ENCODE peak calls at places on chromosomes 13 and 19, in four cellular contexts. Q, P, O and L are unnamed samples.
A peak's percentile ranks its signal among the peaks of the same experiment; 100 is the strongest.

GRCh38 chr13:20401586-20401957 is 124.1 kb downstream of the CRYL1 start:
- DNase-seq in Q (no peak), P (no peak), O (no peak), L (no peak)

GRCh38 chr19:21483589-21484170 is 21.7 kb upstream of the ZNF429 start:
- DNase-seq in Q (peak; percentile 60), P (peak; percentile 42), O (peak; percentile 65), L (peak; percentile 73)

GRCh38 chr13:101838305-101838835 is 385.9 kb downstream of the ITGBL1 start:
- DNase-seq in Q (no peak), P (no peak), O (no peak), L (no peak)

GRCh38 chr13:79393564-79394249 is 12.3 kb downstream of the RBM26 start:
- DNase-seq in Q (no peak), P (no peak), O (no peak), L (no peak)

GRCh38 chr13:99969934-99970760 is 1.4 kb downstream of the ZIC5 start:
- DNase-seq in Q (no peak), P (no peak), O (no peak), L (no peak)

GRCh38 chr19:38788478-38789243 is at the start of gene LGALS7B:
- DNase-seq in Q (no peak), P (no peak), O (no peak), L (no peak)

GRCh38 chr13:21638319-21639282 is 32.3 kb upstream of the FGF9 start:
- DNase-seq in Q (no peak), P (no peak), O (no peak), L (peak; percentile 18)

GRCh38 chr13:47809411-47809810 is 191.7 kb downstream of the SUCLA2 start:
- DNase-seq in Q (no peak), P (no peak), O (no peak), L (no peak)

GRCh38 chr19:35114656-35115537 is 726 bp upstream of the FXYD3 start:
- DNase-seq in Q (peak; percentile 69), P (peak; percentile 70), O (peak; percentile 65), L (peak; percentile 77)

GRCh38 chr19:4636151-4636717 is 3.1 kb upstream of the TNFAIP8L1 start:
- DNase-seq in Q (peak; percentile 66), P (peak; percentile 59), O (peak; percentile 69), L (peak; percentile 71)

GRCh38 chr19:46365561-46365960 is 18.7 kb downstream of the PPP5C start:
- DNase-seq in Q (no peak), P (no peak), O (no peak), L (no peak)

GRCh38 chr19:43439183-43440063 is 24.7 kb downstream of the TEX101 start:
- DNase-seq in Q (no peak), P (no peak), O (no peak), L (no peak)

GRCh38 chr13:79637086-79637763 is 156.3 kb downstream of the NDFIP2 start:
- DNase-seq in Q (peak; percentile 82), P (no peak), O (peak; percentile 76), L (peak; percentile 36)

GRCh38 chr13:79128158-79128557 is 277.9 kb downstream of the RBM26 start:
- DNase-seq in Q (no peak), P (no peak), O (no peak), L (no peak)

GRCh38 chr19:7699422-7700127 is 2.4 kb downstream of the FCER2 start:
- DNase-seq in Q (no peak), P (no peak), O (no peak), L (no peak)

GRCh38 chr19:17966497-17967257 is at the start of gene KCNN1:
- DNase-seq in Q (no peak), P (no peak), O (no peak), L (no peak)

GRCh38 chr19:13429563-13429962 is 76.7 kb downstream of the CACNA1A start:
- DNase-seq in Q (no peak), P (no peak), O (no peak), L (no peak)

GRCh38 chr13:50626031-50626643 is 217.4 kb downstream of the DLEU7 start:
- DNase-seq in Q (peak; percentile 23), P (no peak), O (no peak), L (no peak)

GRCh38 chr13:75761373-75761772 is 125.2 kb downstream of the LMO7 start:
- DNase-seq in Q (no peak), P (no peak), O (no peak), L (no peak)

GRCh38 chr19:2494084-2494446 is 18.1 kb downstream of the GADD45B start:
- DNase-seq in Q (no peak), P (no peak), O (no peak), L (no peak)

GRCh38 chr13:31485183-31485582 is 254.1 kb upstream of the RXFP2 start:
- DNase-seq in Q (no peak), P (no peak), O (no peak), L (no peak)

GRCh38 chr13:36261976-36262375 is 35.6 kb downstream of the CCDC169 start:
- DNase-seq in Q (no peak), P (no peak), O (no peak), L (no peak)

GRCh38 chr19:2634228-2634951 is 68.1 kb downstream of the GNG7 start:
- DNase-seq in Q (peak; percentile 88), P (peak; percentile 85), O (no peak), L (peak; percentile 83)

GRCh38 chr13:70893832-70894231 is 785.6 kb upstream of the KLHL1 start:
- DNase-seq in Q (no peak), P (no peak), O (no peak), L (no peak)

GRCh38 chr19:45097776-45098520 is 5.0 kb downstream of the PPP1R37 start:
- DNase-seq in Q (peak; percentile 68), P (no peak), O (no peak), L (peak; percentile 73)

GRCh38 chr19:7489609-7490044 is 792 bp upstream of the PEX11G start:
- DNase-seq in Q (no peak), P (no peak), O (no peak), L (no peak)

GRCh38 chr13:49651775-49652690 is 23.7 kb downstream of the ARL11 start:
- DNase-seq in Q (no peak), P (no peak), O (no peak), L (no peak)

DNA sequence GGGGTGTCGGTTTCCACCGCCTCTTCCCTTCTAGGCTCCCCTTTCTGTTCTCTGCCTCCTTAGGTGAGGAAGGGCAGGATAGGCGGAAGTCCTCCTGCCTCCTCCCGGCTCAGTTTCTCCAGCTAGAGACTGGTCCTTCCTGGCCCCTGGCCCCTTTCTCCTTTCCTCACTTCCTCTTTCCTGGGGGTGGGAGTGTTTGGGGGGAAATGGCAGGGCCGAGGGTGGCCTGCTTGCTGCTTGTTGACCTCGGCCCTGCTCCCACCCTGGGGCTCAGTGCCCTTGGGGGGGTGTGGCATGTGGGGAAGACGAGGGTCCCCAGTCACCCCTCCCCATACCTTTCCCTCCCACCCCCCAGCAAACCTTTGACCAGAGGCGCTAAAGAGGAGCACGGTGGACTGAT is 5.0 kb downstream of the U2AF2 start:
- DNase-seq in Q (no peak), P (no peak), O (no peak), L (no peak)
- H3K27ac ChIP-seq in Q (no peak overlapping the region), P (no peak overlapping the region), O (no peak overlapping the region), L (no peak overlapping the region)

DNA sequence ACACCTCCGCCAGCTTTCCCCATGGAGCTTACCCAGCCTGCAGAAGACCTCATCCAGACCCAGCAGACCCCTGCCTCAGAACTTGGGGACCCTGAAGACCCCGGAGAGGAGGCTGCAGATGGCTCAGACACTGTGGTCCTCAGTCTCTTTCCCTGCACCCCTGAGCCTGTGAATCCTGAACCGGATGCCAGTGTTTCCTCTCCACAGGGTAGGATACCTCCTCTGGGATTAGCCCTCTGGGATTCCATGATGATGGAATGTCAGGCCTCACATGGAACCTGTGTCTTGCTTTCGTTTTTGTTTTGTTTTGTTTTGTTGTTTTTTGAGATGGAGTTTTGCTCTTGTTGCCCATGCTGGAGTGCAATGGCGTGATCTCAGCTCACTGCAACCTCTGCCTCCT is 1.9 kb downstream of the RFXANK start:
- DNase-seq in Q (no peak), P (no peak), O (no peak), L (no peak)
- H3K27ac ChIP-seq in Q (peak overlapping the region; percentile 46), P (no peak overlapping the region), O (peak overlapping the region; percentile 99), L (no peak overlapping the region)

GRCh38 chr13:93977986-93978385 is 501.5 kb downstream of the DCT start:
- DNase-seq in Q (no peak), P (no peak), O (no peak), L (no peak)
- H3K27ac ChIP-seq in Q (no peak overlapping the region), P (no peak overlapping the region), O (no peak overlapping the region), L (no peak overlapping the region)

GRCh38 chr19:6270822-6271221 is 9.0 kb downstream of the MLLT1 start:
- DNase-seq in Q (no peak), P (no peak), O (no peak), L (no peak)

GRCh38 chr19:6269101-6269886 is 10.5 kb downstream of the MLLT1 start:
- DNase-seq in Q (no peak), P (no peak), O (no peak), L (no peak)

GRCh38 chr19:6267552-6268381 is 12.0 kb downstream of the MLLT1 start:
- DNase-seq in Q (no peak), P (no peak), O (no peak), L (no peak)

GRCh38 chr19:6270076-6270745 is 9.6 kb downstream of the MLLT1 start:
- DNase-seq in Q (no peak), P (no peak), O (no peak), L (no peak)

GRCh38 chr19:6268382-6268771 is 11.4 kb downstream of the MLLT1 start:
- DNase-seq in Q (no peak), P (no peak), O (no peak), L (no peak)
- H3K27ac ChIP-seq in Q (no peak overlapping the region), P (no peak overlapping the region), O (no peak overlapping the region), L (no peak overlapping the region)

GRCh38 chr13:98820744-98821371 is 68.4 kb upstream of the SLC15A1 start:
- DNase-seq in Q (no peak), P (no peak), O (no peak), L (no peak)
- H3K27ac ChIP-seq in Q (peak overlapping the region; percentile 65), P (peak overlapping the region; percentile 13), O (peak overlapping the region; percentile 77), L (no peak overlapping the region)

DNA sequence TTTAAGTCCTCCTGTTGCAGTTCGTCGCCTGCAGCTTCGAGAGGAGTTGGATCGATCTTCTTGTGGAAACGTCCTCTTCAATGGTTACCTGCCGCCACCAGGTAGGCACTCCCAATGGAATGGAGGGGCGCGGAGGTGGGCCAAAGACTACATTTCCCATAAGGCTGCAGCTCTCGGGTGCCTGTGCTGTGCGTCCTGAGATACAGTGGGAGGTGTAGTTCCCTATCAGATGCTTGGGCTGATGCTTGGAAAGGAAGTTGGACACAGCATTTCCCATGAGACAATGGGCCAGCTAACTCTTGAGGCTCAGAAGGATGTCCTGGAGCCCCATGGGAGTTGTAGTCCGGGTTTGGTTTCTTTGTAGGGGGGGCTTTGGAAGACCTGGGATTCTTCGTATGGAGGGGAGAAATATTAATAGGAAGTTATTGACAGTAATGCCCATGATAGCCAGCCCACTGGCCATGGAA is 1.8 kb downstream of the SHKBP1 start:
- DNase-seq in Q (no peak), P (no peak), O (no peak), L (peak; percentile 46)
- H3K27ac ChIP-seq in Q (no peak overlapping the region), P (no peak overlapping the region), O (no peak overlapping the region), L (no peak overlapping the region)

DNA sequence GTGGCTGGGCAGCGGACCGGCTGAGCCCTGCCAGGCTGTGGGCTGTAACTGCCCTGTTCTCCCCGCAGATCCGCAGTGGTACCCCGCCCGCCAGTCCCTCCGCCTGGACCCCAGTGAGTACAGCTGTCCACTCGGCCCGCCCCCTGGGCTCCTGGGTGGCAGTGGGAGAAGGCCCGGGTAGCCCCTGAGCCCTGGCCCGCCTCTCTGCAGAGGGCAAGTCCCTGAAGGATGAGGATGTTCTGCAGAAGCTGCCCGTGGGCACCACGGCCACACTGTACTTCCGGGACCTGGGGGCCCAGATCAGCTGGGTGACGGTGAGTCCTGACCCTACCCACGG is 8.3 kb downstream of the NDUFB7 start:
- DNase-seq in Q (no peak), P (no peak), O (no peak), L (no peak)
- H3K27ac ChIP-seq in Q (no peak overlapping the region), P (no peak overlapping the region), O (peak overlapping the region; percentile 97), L (no peak overlapping the region)

GRCh38 chr19:10431943-10432735 is 11.8 kb downstream of the PDE4A start:
- DNase-seq in Q (peak; percentile 71), P (peak; percentile 62), O (peak; percentile 80), L (peak; percentile 70)
- H3K27ac ChIP-seq in Q (no peak overlapping the region), P (no peak overlapping the region), O (peak overlapping the region; percentile 47), L (peak overlapping the region; percentile 85)